ENCODE peak calls at places on chromosomes 11 and 22, in five cellular contexts. N, W, M, R and E are unnamed samples.
A peak's percentile ranks its signal among the peaks of the same experiment; 100 is the strongest.

GRCh38 chr11:68843052-68843561 is 1.4 kb upstream of the CPT1A start:
- DNase-seq in W (no peak), R (no peak), M (peak; percentile 11), N (peak; percentile 24), E (no peak)

GRCh38 chr22:38871360-38872171 is 450 bp downstream of the CBX6 start:
- DNase-seq in W (no peak), N (peak; percentile 30), M (no peak), R (no peak), E (no peak)

GRCh38 chr11:8613036-8613435 is 19.0 kb upstream of the STK33 start:
- DNase-seq in M (no peak), W (no peak), N (peak; percentile 38), R (no peak), E (no peak)

GRCh38 chr11:3954448-3955298 is 99.2 kb downstream of the STIM1 start:
- DNase-seq in W (no peak), R (no peak), M (no peak), N (no peak), E (no peak)

GRCh38 chr11:134596404-134596803 is 184.4 kb upstream of the B3GAT1 start:
- DNase-seq in M (no peak), N (no peak), W (no peak), R (no peak), E (no peak)

GRCh38 chr11:36333897-36334296 is 37.8 kb downstream of the PRR5L start:
- DNase-seq in R (no peak), M (no peak), W (no peak), N (peak; percentile 29), E (no peak)

GRCh38 chr11:104564921-104565580 is 333.2 kb downstream of the CASP12 start:
- DNase-seq in M (no peak), W (no peak), R (no peak), N (no peak), E (peak; percentile 57)

GRCh38 chr11:126537492-126537891 is 182.0 kb downstream of the ST3GAL4 start:
- DNase-seq in M (no peak), W (no peak), N (no peak), R (no peak), E (no peak)

GRCh38 chr11:120219157-120219934 is 8.5 kb downstream of the OAF start:
- DNase-seq in R (no peak), W (no peak), N (no peak), M (no peak), E (peak; percentile 75)

GRCh38 chr11:12245549-12245986 is 131.8 kb upstream of the PARVA start:
- DNase-seq in N (no peak), W (no peak), R (no peak), M (no peak), E (no peak)

GRCh38 chr11:62850911-62851806 is 11.8 kb upstream of the WDR74 start:
- DNase-seq in R (no peak), W (no peak), N (no peak), M (no peak), E (no peak)

GRCh38 chr11:2086239-2087040 is 52.7 kb downstream of the IGF2 start:
- DNase-seq in W (no peak), M (no peak), N (no peak), R (no peak), E (no peak)

GRCh38 chr11:94219771-94220170 is 84.6 kb upstream of the IZUMO1R start:
- DNase-seq in R (no peak), M (peak; percentile 26), N (no peak), W (no peak), E (no peak)

GRCh38 chr11:72753341-72754148 is 1.3 kb upstream of the ARAP1 start:
- DNase-seq in W (no peak), N (no peak), R (no peak), M (no peak), E (peak; percentile 25)

GRCh38 chr11:19241260-19242183 is 777 bp upstream of the E2F8 start:
- DNase-seq in R (no peak), W (no peak), N (peak; percentile 35), M (peak; percentile 77), E (peak; percentile 36)

GRCh38 chr11:124119103-124119502 is 3.9 kb downstream of the VWA5A start:
- DNase-seq in N (no peak), W (no peak), R (no peak), M (no peak), E (no peak)

GRCh38 chr11:76371170-76371569 is 9.8 kb downstream of the THAP12 start:
- DNase-seq in W (no peak), N (peak; percentile 18), M (no peak), R (no peak), E (no peak)

GRCh38 chr11:94641167-94641761 is 74.1 kb downstream of the PIWIL4 start:
- DNase-seq in N (no peak), R (no peak), M (no peak), W (no peak), E (peak; percentile 47)

GRCh38 chr22:40009953-40010751 is 15.4 kb downstream of the FAM83F start:
- DNase-seq in N (no peak), R (no peak), M (no peak), W (peak; percentile 51), E (no peak)

GRCh38 chr11:95680169-95680929 is 109.2 kb downstream of the FAM76B start:
- DNase-seq in R (no peak), W (no peak), N (peak; percentile 43), M (no peak), E (no peak)

GRCh38 chr11:58028687-58029411 is 1.9 kb upstream of the OR6Q1 start:
- DNase-seq in W (no peak), N (no peak), R (no peak), M (no peak), E (no peak)

GRCh38 chr11:6224421-6224820 is 10.0 kb downstream of the FHIP1B start:
- DNase-seq in W (no peak), R (no peak), N (no peak), M (no peak), E (no peak)

GRCh38 chr11:116505466-116506247 is 267.1 kb downstream of the BUD13 start:
- DNase-seq in W (no peak), N (no peak), M (no peak), R (no peak), E (no peak)

GRCh38 chr11:122365545-122366380 is 249.7 kb upstream of the BLID start:
- DNase-seq in R (no peak), M (no peak), N (no peak), W (no peak), E (no peak)

GRCh38 chr22:28019360-28019759 is 100.3 kb upstream of the PITPNB start:
- DNase-seq in R (no peak), N (no peak), W (no peak), M (no peak), E (peak; percentile 17)

GRCh38 chr11:120801801-120802689 is 221.9 kb upstream of the TBCEL start:
- DNase-seq in W (peak; percentile 57), N (peak; percentile 78), R (no peak), M (peak; percentile 63), E (peak; percentile 44)